ENCODE peak calls at places on chromosomes 12 and 14, in five cellular contexts. Z is heart left ventricle, K is SJCRH30, X is epithelial cell of proximal tubule, I is transverse colon. O is an unnamed sample.
A peak's percentile ranks its signal among the peaks of the same experiment; 100 is the strongest.

GRCh38 chr12:47707355-47707754 is 1.5 kb upstream of the RPAP3 start:
- DNase-seq in K (no peak), Z (no peak), X (no peak), I (no peak), O (no peak)

GRCh38 chr12:68450947-68451260 is 118.7 kb upstream of the MDM1 start:
- DNase-seq in K (no peak), Z (no peak), I (no peak), X (no peak), O (no peak)

GRCh38 chr12:116299548-116300150 is 22.2 kb upstream of the MED13L start:
- DNase-seq in I (no peak), X (no peak), Z (no peak), K (peak; percentile 88), O (no peak)

GRCh38 chr12:112828534-112828933 is 37.0 kb downstream of the RPH3A start:
- DNase-seq in K (no peak), X (no peak), Z (no peak), I (no peak), O (no peak)

GRCh38 chr14:41607119-41607785 is 576 bp downstream of the LRFN5 start:
- DNase-seq in X (no peak), I (no peak), K (peak; percentile 76), Z (no peak), O (no peak)

GRCh38 chr14:68112456-68112855 is 292.9 kb downstream of the RAD51B start:
- DNase-seq in I (no peak), K (peak; percentile 36), Z (no peak), X (no peak), O (no peak)

GRCh38 chr14:54672688-54673087 is 105.8 kb downstream of the SAMD4A start:
- DNase-seq in X (no peak), Z (no peak), K (no peak), I (no peak), O (no peak)

GRCh38 chr12:40738856-40739255 is 46.6 kb downstream of the CNTN1 start:
- DNase-seq in I (no peak), Z (no peak), K (no peak), X (no peak), O (no peak)

GRCh38 chr14:76644875-76645518 is 116.3 kb upstream of the VASH1 start:
- DNase-seq in I (no peak), K (peak; percentile 66), Z (peak; percentile 13), X (no peak), O (no peak)

GRCh38 chr12:3034067-3034750 is 43.0 kb upstream of the TSPAN9 start:
- DNase-seq in Z (peak; percentile 62), K (peak; percentile 97), I (peak; percentile 51), X (no peak), O (no peak)

GRCh38 chr12:92396647-92397258 is 251.1 kb upstream of the BTG1 start:
- DNase-seq in K (peak; percentile 71), I (no peak), X (peak; percentile 56), Z (no peak), O (no peak)

GRCh38 chr12:28759334-28759733 is 389.7 kb upstream of the FAR2 start:
- DNase-seq in K (no peak), X (peak; percentile 76), I (no peak), Z (no peak), O (no peak)

GRCh38 chr14:75242546-75243273 is 35.9 kb upstream of the FOS start:
- DNase-seq in X (no peak), K (peak; percentile 98), Z (peak; percentile 45), I (peak; percentile 48), O (no peak)

GRCh38 chr12:78385541-78385940 is 479.0 kb upstream of the SYT1 start:
- DNase-seq in K (no peak), X (no peak), Z (no peak), I (no peak), O (no peak)

GRCh38 chr12:122533841-122534240 is 6.8 kb downstream of the KNTC1 start:
- DNase-seq in K (no peak), I (no peak), X (no peak), Z (no peak), O (no peak)

GRCh38 chr12:57522887-57523705 is 472 bp downstream of the MBD6 start:
- DNase-seq in Z (peak; percentile 79), K (peak; percentile 88), X (no peak), I (peak; percentile 54), O (peak; percentile 17)

GRCh38 chr12:100716949-100717732 is 77.4 kb upstream of the ANO4 start:
- DNase-seq in X (no peak), Z (no peak), K (no peak), I (no peak), O (no peak)

GRCh38 chr14:64110832-64111231 is 183.3 kb downstream of the ESR2 start:
- DNase-seq in K (peak; percentile 3), X (no peak), I (no peak), Z (no peak), O (no peak)

GRCh38 chr14:43894534-43894933 is 612.5 kb downstream of the FSCB start:
- DNase-seq in X (no peak), I (no peak), Z (no peak), K (peak; percentile 65), O (no peak)

GRCh38 chr12:107122452-107122958 is 29.2 kb upstream of the CRY1 start:
- DNase-seq in X (no peak), K (no peak), Z (no peak), I (no peak), O (no peak)

GRCh38 chr12:58372298-58372697 is 430.9 kb downstream of the ATP23 start:
- DNase-seq in Z (no peak), X (no peak), I (no peak), K (no peak), O (no peak)

GRCh38 chr12:39835517-39836489 is 216.2 kb upstream of the ABCD2 start:
- DNase-seq in X (no peak), I (no peak), K (no peak), Z (no peak), O (no peak)

GRCh38 chr14:95308073-95308472 is 11.6 kb downstream of the CLMN start:
- DNase-seq in X (no peak), Z (no peak), I (no peak), K (no peak), O (no peak)

GRCh38 chr14:49970474-49971147 is 77.7 kb downstream of the ARF6 start:
- DNase-seq in K (no peak), I (no peak), Z (peak; percentile 40), X (no peak), O (no peak)

GRCh38 chr14:34398024-34398423 is 64.0 kb downstream of the SPTSSA start:
- DNase-seq in X (no peak), K (no peak), Z (no peak), I (no peak), O (no peak)

GRCh38 chr14:61080591-61081010 is 99.6 kb downstream of the SLC38A6 start:
- DNase-seq in K (peak; percentile 53), I (no peak), X (no peak), Z (peak; percentile 23), O (no peak)

GRCh38 chr12:103326190-103326589 is 169.6 kb downstream of the C12orf42 start:
- DNase-seq in X (no peak), I (no peak), K (peak; percentile 31), Z (no peak), O (no peak)

GRCh38 chr12:29640589-29641345 is 143.0 kb downstream of the TMTC1 start:
- DNase-seq in I (no peak), K (no peak), X (no peak), Z (peak; percentile 63), O (no peak)

GRCh38 chr12:121287267-121287954 is 9.1 kb downstream of the CAMKK2 start:
- DNase-seq in I (no peak), Z (no peak), X (peak; percentile 30), K (no peak), O (no peak)

GRCh38 chr14:105168979-105169507 is 467 bp upstream of the JAG2 start:
- DNase-seq in Z (peak; percentile 59), X (no peak), I (no peak), K (no peak), O (no peak)

GRCh38 chr12:116594325-116595038 is 35.3 kb downstream of the MAP1LC3B2 start:
- DNase-seq in X (no peak), K (no peak), Z (peak; percentile 27), I (peak; percentile 20), O (no peak)

GRCh38 chr14:31229638-31230229 is 22.1 kb upstream of the HECTD1 start:
- DNase-seq in K (peak; percentile 59), X (peak; percentile 99), Z (peak; percentile 19), I (peak; percentile 79), O (no peak)

GRCh38 chr14:101191086-101191881 is 287.8 kb upstream of the RTL1 start:
- DNase-seq in I (no peak), K (no peak), Z (no peak), X (no peak), O (no peak)

GRCh38 chr12:89439946-89440345 is 84.7 kb downstream of the GALNT4 start:
- DNase-seq in I (no peak), X (no peak), K (no peak), Z (no peak), O (no peak)

O was measured in thoracic aorta.